ENCODE peak calls at places on chromosomes 12 and 14, in four cellular contexts. P is H1, Z is IMR-90, E is H9. O is an unnamed sample.

GRCh38 chr12:45219621-45220020 is 3.7 kb downstream of the ANO6 start:
- DNase-seq in P (no peak), Z (no peak), E (no peak), O (no peak)

GRCh38 chr12:50620050-50620974 is 115.5 kb downstream of the DIP2B start:
- DNase-seq in P (peak; percentile 29), Z (peak; percentile 95), E (no peak), O (peak; percentile 88)

GRCh38 chr14:34424488-34424887 is 37.6 kb downstream of the SPTSSA start:
- DNase-seq in P (no peak), Z (no peak), E (no peak), O (no peak)

GRCh38 chr12:107351109-107351508 is 257.8 kb upstream of the CRY1 start:
- DNase-seq in P (no peak), Z (no peak), E (no peak), O (peak; percentile 26)

GRCh38 chr14:65961004-65961403 is 525.2 kb upstream of the CCDC196 start:
- DNase-seq in P (peak; percentile 50), Z (peak; percentile 7), E (peak; percentile 75), O (peak; percentile 83)

GRCh38 chr14:49598182-49598478 is 610 bp upstream of the LRR1 start:
- DNase-seq in P (no peak), Z (no peak), E (no peak), O (no peak)

GRCh38 chr12:11953523-11953922 is 117.2 kb upstream of the BCL2L14 start:
- DNase-seq in P (no peak), Z (no peak), E (no peak), O (no peak)

GRCh38 chr12:123973552-123974341 is 732 bp downstream of the ZNF664 start:
- DNase-seq in P (no peak), Z (peak; percentile 10), E (peak; percentile 66), O (peak; percentile 55)

GRCh38 chr12:105912911-105913514 is 225.7 kb downstream of the NUAK1 start:
- DNase-seq in P (no peak), Z (peak; percentile 69), E (no peak), O (no peak)

GRCh38 chr14:64060648-64061096 is 207.9 kb downstream of the SYNE2 start:
- DNase-seq in P (peak; percentile 85), Z (no peak), E (peak; percentile 89), O (peak; percentile 94)

DNA sequence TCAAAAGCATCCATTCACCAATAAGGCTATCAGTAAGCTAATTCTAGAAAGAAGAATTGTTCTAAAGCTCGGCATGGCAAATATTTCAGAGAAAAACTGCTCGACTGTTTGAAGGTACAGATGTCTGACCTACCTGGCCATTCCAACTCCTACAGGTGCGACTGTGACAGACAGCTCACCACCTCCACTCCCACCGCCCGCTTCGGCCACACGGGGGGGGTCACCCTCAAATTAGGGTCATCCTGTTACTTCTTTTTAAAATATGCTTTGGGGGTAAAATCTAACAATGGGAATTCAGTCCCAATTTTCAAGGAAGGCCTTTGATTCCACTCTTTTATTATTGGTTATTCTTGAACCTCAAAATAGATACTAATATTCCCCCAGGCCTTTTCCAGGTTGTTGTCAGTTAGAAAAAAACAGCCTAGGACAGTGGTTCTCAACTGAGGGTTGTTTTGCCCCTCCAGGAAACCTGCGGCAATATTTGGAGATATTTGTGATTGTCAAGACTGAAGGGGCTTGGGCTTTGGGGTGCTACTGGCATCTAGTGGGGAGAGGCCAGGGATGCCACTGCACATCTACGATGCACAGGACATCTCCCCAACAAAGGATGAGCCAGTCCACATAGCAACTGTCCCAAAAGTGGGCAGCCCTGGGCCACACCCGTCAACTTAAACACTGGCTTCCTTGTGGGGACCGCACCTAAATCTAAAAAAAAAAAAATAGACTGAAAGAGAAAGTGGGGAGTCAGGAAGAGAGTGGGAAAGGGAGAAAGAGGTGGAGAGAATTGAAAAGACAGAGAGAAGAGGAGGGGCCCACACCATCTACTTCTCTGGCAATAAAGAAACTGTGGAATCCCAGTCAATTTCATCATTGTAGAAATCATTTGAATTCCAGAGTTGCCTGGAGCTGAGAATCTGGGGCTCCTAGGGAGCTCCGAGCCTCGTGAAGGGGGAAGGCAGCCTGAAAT is 81.0 kb downstream of the BCL11B start:
- DNase-seq in P (no peak), Z (no peak), E (no peak), O (peak; percentile 32)
- H3K9ac ChIP-seq in P (no peak overlapping the region), Z (no peak overlapping the region), E (no peak overlapping the region), O (no peak overlapping the region)

GRCh38 chr12:127496255-127496654 is 770.7 kb upstream of the TMEM132C start:
- DNase-seq in P (peak; percentile 29), Z (no peak), E (peak; percentile 73), O (peak; percentile 45)
- H4K5ac ChIP-seq in P (no peak overlapping the region), Z (no peak overlapping the region), E (no peak overlapping the region), O (no peak overlapping the region)

GRCh38 chr12:47832263-47832933 is 12.7 kb upstream of the HDAC7 start:
- DNase-seq in P (no peak), Z (no peak), E (no peak), O (no peak)

GRCh38 chr12:47828008-47828966 is 8.6 kb upstream of the HDAC7 start:
- DNase-seq in P (no peak), Z (no peak), E (no peak), O (no peak)

GRCh38 chr12:47829584-47829983 is 9.9 kb upstream of the HDAC7 start:
- DNase-seq in P (no peak), Z (no peak), E (no peak), O (no peak)

GRCh38 chr12:47825239-47825639 is 5.5 kb upstream of the HDAC7 start:
- DNase-seq in P (no peak), Z (no peak), E (no peak), O (no peak)

GRCh38 chr12:47828967-47829482 is 9.3 kb upstream of the HDAC7 start:
- DNase-seq in P (no peak), Z (peak; percentile 59), E (peak; percentile 83), O (peak; percentile 84)
- H2AK5ac ChIP-seq in P (peak overlapping the region; percentile 32), Z (peak overlapping the region; percentile 90), E (no peak overlapping the region), O (peak overlapping the region; percentile 53)

GRCh38 chr14:60658116-60658515 is 8.8 kb upstream of the SIX1 start:
- DNase-seq in P (no peak), Z (no peak), E (peak; percentile 37), O (peak; percentile 35)

GRCh38 chr14:60655898-60656754 is 6.8 kb upstream of the SIX1 start:
- DNase-seq in P (no peak), Z (peak; percentile 25), E (peak; percentile 48), O (peak; percentile 63)

GRCh38 chr14:60657609-60657983 is 8.3 kb upstream of the SIX1 start:
- DNase-seq in P (no peak), Z (no peak), E (peak; percentile 46), O (peak; percentile 58)

GRCh38 chr14:60655114-60655897 is 6.0 kb upstream of the SIX1 start:
- DNase-seq in P (no peak), Z (no peak), E (peak; percentile 56), O (peak; percentile 63)

DNA sequence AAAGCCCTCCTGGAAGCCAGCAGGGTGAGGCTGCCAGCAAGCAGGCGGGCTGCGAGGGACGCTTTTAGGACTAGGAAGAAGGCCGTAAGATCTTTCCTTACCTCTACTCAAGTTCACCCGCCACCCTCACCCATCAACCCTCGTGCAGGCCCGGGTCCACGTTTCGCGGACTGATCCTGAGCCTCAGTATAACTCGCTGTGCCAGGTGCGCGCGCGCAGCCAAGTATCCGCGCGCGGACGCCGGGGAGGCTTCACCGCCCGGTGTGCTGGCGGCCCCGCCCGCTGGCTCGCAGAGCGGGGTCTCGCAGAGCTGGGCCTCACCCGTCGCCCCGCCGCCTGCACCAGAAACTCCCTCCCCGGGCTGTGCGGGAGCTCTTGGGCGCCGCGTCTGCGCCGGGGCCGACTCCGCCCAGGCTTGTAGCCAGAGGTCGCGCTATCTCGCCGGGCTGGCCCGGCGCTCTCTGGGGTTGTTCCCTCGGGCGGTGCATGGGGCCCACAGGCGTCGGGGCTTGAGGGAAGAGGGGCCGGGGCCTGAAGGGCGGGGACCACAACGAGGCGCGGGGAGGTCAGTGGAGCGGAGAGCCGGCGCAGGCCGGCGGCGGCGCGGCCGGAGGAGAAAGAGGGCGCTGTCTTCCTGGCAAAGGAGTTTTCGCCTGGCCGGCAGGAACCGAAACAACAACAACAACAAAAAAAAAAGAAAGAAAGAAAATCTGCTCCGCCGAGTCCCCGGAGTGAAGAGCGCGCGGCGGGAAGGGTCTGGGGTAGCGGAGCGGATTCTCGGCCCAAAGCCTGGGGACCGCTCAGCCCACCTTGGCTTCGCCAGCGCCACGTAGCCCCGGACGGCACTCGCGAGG is 7.7 kb upstream of the SIX1 start:
- DNase-seq in P (no peak), Z (peak; percentile 73), E (peak; percentile 78), O (peak; percentile 82)
- H3K9ac ChIP-seq in P (peak overlapping the region; percentile 63), Z (peak overlapping the region; percentile 96), E (peak overlapping the region; percentile 42), O (peak overlapping the region; percentile 74)

O was measured in mesendoderm.